ENCODE peak calls at places on chromosomes 3 and 15, in seven cellular contexts. J is HCT116, M is K562, X is HepG2, A is Panc1, K is GM12878, U is H1. E is an unnamed sample.
A peak's percentile ranks its signal among the peaks of the same experiment; 100 is the strongest.

GRCh38 chr15:89916660-89917059 is 3.9 kb upstream of the ARPIN start:
- DNase-seq in J (no peak), A (no peak), X (no peak), U (no peak), M (no peak), K (no peak), E (no peak)

GRCh38 chr3:82498186-82498585 is 736.7 kb upstream of the GBE1 start:
- DNase-seq in U (no peak), A (no peak), K (no peak), X (no peak), J (no peak), M (no peak), E (no peak)

GRCh38 chr3:172447611-172448579 is at the start of gene GHSR:
- DNase-seq in J (no peak), X (no peak), A (no peak), M (no peak), K (no peak), U (no peak), E (peak; percentile 62)

GRCh38 chr3:171165986-171166385 is 139.5 kb upstream of the SLC2A2 start:
- DNase-seq in K (no peak), A (no peak), J (no peak), X (no peak), U (no peak), M (no peak), E (no peak)

GRCh38 chr15:57537951-57538506 is 53.7 kb upstream of the MYZAP start:
- DNase-seq in M (no peak), K (no peak), U (no peak), A (no peak), J (no peak), X (no peak), E (no peak)

GRCh38 chr3:20637729-20638128 is 451.7 kb upstream of the SGO1 start:
- DNase-seq in U (no peak), J (no peak), X (no peak), K (no peak), A (no peak), M (no peak), E (no peak)

GRCh38 chr15:99486371-99487336 is 79.1 kb upstream of the MEF2A start:
- DNase-seq in J (peak; percentile 10), A (no peak), K (no peak), U (no peak), X (no peak), M (no peak), E (peak; percentile 92)

GRCh38 chr15:77869021-77869895 is 208.3 kb downstream of the TBC1D2B start:
- DNase-seq in U (no peak), X (no peak), J (no peak), M (no peak), K (no peak), A (no peak), E (no peak)

GRCh38 chr3:18657858-18658820 is 233.0 kb upstream of the SATB1 start:
- DNase-seq in A (no peak), K (no peak), M (no peak), U (no peak), X (no peak), J (no peak), E (no peak)

GRCh38 chr15:91263632-91264477 is 163.8 kb downstream of the SV2B start:
- DNase-seq in A (no peak), K (no peak), J (no peak), U (no peak), M (no peak), X (no peak), E (no peak)

GRCh38 chr15:68553994-68554715 is 24.6 kb upstream of the CORO2B start:
- DNase-seq in U (no peak), M (peak; percentile 75), K (no peak), A (peak; percentile 38), X (peak; percentile 61), J (peak; percentile 54), E (peak; percentile 73)

GRCh38 chr3:65833761-65834505 is 204.8 kb downstream of the MAGI1 start:
- DNase-seq in X (no peak), M (no peak), A (no peak), U (no peak), K (no peak), J (no peak), E (no peak)

GRCh38 chr15:78446551-78446950 is 8.5 kb downstream of the IREB2 start:
- DNase-seq in X (no peak), K (no peak), U (no peak), A (no peak), J (no peak), M (no peak), E (no peak)

GRCh38 chr15:58357529-58358476 is 74.0 kb upstream of the LIPC start:
- DNase-seq in A (no peak), J (no peak), K (no peak), M (peak; percentile 43), X (no peak), U (no peak), E (no peak)

GRCh38 chr3:151113342-151113741 is 27.9 kb downstream of the MED12L start:
- DNase-seq in A (no peak), J (no peak), M (no peak), U (no peak), K (no peak), X (no peak), E (no peak)
- TF ChIP-seq SIN3A in A (no peak), J (no peak), M (no peak), U (no peak), K (no peak), X (no peak), E (no peak)

GRCh38 chr3:15081960-15082664 is 16.8 kb downstream of the RBSN start:
- DNase-seq in K (no peak), M (no peak), X (no peak), A (no peak), U (no peak), J (no peak), E (no peak)
- TF ChIP-seq SIN3A in K (no peak), M (no peak), X (no peak), A (no peak), U (no peak), J (no peak), E (no peak)

GRCh38 chr15:32029409-32029861 is 880 bp upstream of the CHRNA7 start:
- DNase-seq in A (no peak), X (no peak), K (no peak), J (no peak), U (no peak), M (no peak), E (peak; percentile 80)
- TF ChIP-seq SIN3A in A (no peak), X (no peak), K (no peak), J (no peak), U (no peak), M (no peak), E (no peak)

GRCh38 chr3:119675188-119675874 is 1.9 kb downstream of the COX17 start:
- DNase-seq in M (no peak), X (no peak), A (no peak), U (no peak), J (no peak), K (no peak), E (peak; percentile 64)

GRCh38 chr3:119679874-119680273 is 2.7 kb upstream of the COX17 start:
- DNase-seq in U (no peak), J (no peak), K (no peak), M (no peak), X (no peak), A (no peak), E (no peak)

GRCh38 chr3:119676020-119676419 is 1.2 kb downstream of the COX17 start:
- DNase-seq in U (no peak), J (no peak), A (no peak), K (no peak), M (no peak), X (no peak), E (no peak)

GRCh38 chr3:119677641-119677934 is 382 bp upstream of the COX17 start:
- DNase-seq in M (no peak), K (no peak), U (no peak), X (no peak), A (no peak), J (no peak), E (no peak)

GRCh38 chr3:119676771-119677640 is at the start of gene COX17:
- DNase-seq in A (peak; percentile 84), K (peak; percentile 99), X (peak; percentile 97), U (peak; percentile 92), M (peak; percentile 94), J (peak; percentile 96), E (peak; percentile 62)
- TF ChIP-seq SIN3A in A (peak; percentile 69), K (peak; percentile 90), X (no peak), U (no peak), M (no peak), J (peak; percentile 68), E (no peak)

E was measured in SK-N-SH.